ENCODE peak calls at places on chromosomes 5 and 9, in six cellular contexts. R is OCI-LY7, U is SK-N-SH, P is HCT116, Z is hepatocyte, L is GM23338. B is an unnamed sample.

GRCh38 chr9:7490317-7491108 is 309.1 kb downstream of the DMAC1 start:
- DNase-seq in R (no peak), U (no peak), P (no peak), Z (no peak), L (no peak), B (no peak)

GRCh38 chr5:180990889-180991257 is 2.2 kb downstream of the BTNL3 start:
- DNase-seq in R (no peak), U (no peak), P (no peak), Z (no peak), L (no peak), B (no peak)

GRCh38 chr5:112604741-112605390 is 132.8 kb upstream of the APC start:
- DNase-seq in R (peak; percentile 69), U (peak; percentile 12), P (peak; percentile 29), Z (peak; percentile 70), L (peak; percentile 60), B (peak; percentile 28)

GRCh38 chr5:43038523-43038989 is 1.6 kb downstream of the ANXA2R start:
- DNase-seq in R (peak; percentile 27), U (no peak), P (no peak), Z (no peak), L (peak; percentile 46), B (peak; percentile 64)

GRCh38 chr9:37801287-37801850 is 772 bp downstream of the DCAF10 start:
- DNase-seq in R (peak; percentile 52), U (peak; percentile 70), P (no peak), Z (peak; percentile 64), L (peak; percentile 57), B (peak; percentile 7)

GRCh38 chr5:114018178-114018577 is 343.7 kb upstream of the KCNN2 start:
- DNase-seq in R (no peak), U (no peak), P (no peak), Z (peak; percentile 18), L (peak; percentile 47), B (no peak)

GRCh38 chr9:123434619-123435240 is 78.7 kb downstream of the CRB2 start:
- DNase-seq in R (no peak), U (peak; percentile 46), P (no peak), Z (no peak), L (peak; percentile 84), B (no peak)

GRCh38 chr5:111691914-111692313 is 65.1 kb downstream of the NREP start:
- DNase-seq in R (no peak), U (no peak), P (no peak), Z (no peak), L (no peak), B (no peak)

GRCh38 chr5:115336964-115337363 is 40.5 kb upstream of the CCDC112 start:
- DNase-seq in R (no peak), U (no peak), P (no peak), Z (no peak), L (no peak), B (no peak)

GRCh38 chr5:998276-998974 is 10.2 kb upstream of the NKD2 start:
- DNase-seq in R (no peak), U (no peak), P (no peak), Z (no peak), L (no peak), B (no peak)

GRCh38 chr5:1521054-1521453 is 2.7 kb downstream of the LPCAT1 start:
- DNase-seq in R (no peak), U (no peak), P (no peak), Z (no peak), L (no peak), B (no peak)

GRCh38 chr9:125529589-125530515 is 177.2 kb downstream of the MAPKAP1 start:
- DNase-seq in R (peak; percentile 56), U (no peak), P (no peak), Z (no peak), L (peak; percentile 31), B (no peak)

GRCh38 chr5:132334812-132335211 is 34.7 kb upstream of the SLC22A5 start:
- DNase-seq in R (no peak), U (no peak), P (peak; percentile 7), Z (no peak), L (no peak), B (peak; percentile 69)

GRCh38 chr5:135541969-135542502 is 6.3 kb upstream of the NEUROG1 start:
- DNase-seq in R (no peak), U (no peak), P (no peak), Z (no peak), L (no peak), B (no peak)

GRCh38 chr5:54243483-54244080 is 66.8 kb downstream of the ARL15 start:
- DNase-seq in R (peak; percentile 46), U (peak; percentile 49), P (peak; percentile 27), Z (peak; percentile 48), L (peak; percentile 70), B (peak; percentile 48)

GRCh38 chr5:101390317-101390908 is 487.3 kb upstream of the ST8SIA4 start:
- DNase-seq in R (peak; percentile 38), U (peak; percentile 2), P (peak; percentile 57), Z (peak; percentile 73), L (peak; percentile 89), B (peak; percentile 71)

GRCh38 chr5:149748471-149749094 is 18.5 kb downstream of the PPARGC1B start:
- DNase-seq in R (no peak), U (no peak), P (no peak), Z (no peak), L (no peak), B (no peak)

GRCh38 chr9:117437283-117437682 is 22.4 kb upstream of the ASTN2 start:
- DNase-seq in R (no peak), U (no peak), P (no peak), Z (no peak), L (peak; percentile 11), B (no peak)

GRCh38 chr9:131728961-131729360 is 10.9 kb downstream of the RAPGEF1 start:
- DNase-seq in R (peak; percentile 90), U (peak; percentile 51), P (no peak), Z (no peak), L (no peak), B (no peak)

GRCh38 chr9:109035684-109036423 is 22.6 kb upstream of the CTNNAL1 start:
- DNase-seq in R (no peak), U (no peak), P (peak; percentile 74), Z (no peak), L (no peak), B (peak; percentile 86)

GRCh38 chr5:6273090-6273735 is 105.1 kb downstream of the MED10 start:
- DNase-seq in R (no peak), U (no peak), P (no peak), Z (no peak), L (no peak), B (no peak)

GRCh38 chr5:5066276-5067186 is 73.6 kb upstream of the ADAMTS16 start:
- DNase-seq in R (no peak), U (no peak), P (no peak), Z (no peak), L (no peak), B (no peak)

GRCh38 chr5:107806271-107806670 is 135.5 kb upstream of the EFNA5 start:
- DNase-seq in R (no peak), U (no peak), P (no peak), Z (no peak), L (no peak), B (no peak)

GRCh38 chr5:133289686-133290367 is 238.0 kb downstream of the HSPA4 start:
- DNase-seq in R (no peak), U (no peak), P (no peak), Z (no peak), L (no peak), B (no peak)

GRCh38 chr9:131382850-131383729 is 10.8 kb upstream of the PRRC2B start:
- DNase-seq in R (no peak), U (no peak), P (no peak), Z (peak; percentile 72), L (peak; percentile 95), B (peak; percentile 67)

GRCh38 chr5:3381206-3381825 is 214.3 kb upstream of the IRX1 start:
- DNase-seq in R (no peak), U (no peak), P (no peak), Z (no peak), L (no peak), B (no peak)

GRCh38 chr5:82111191-82111590 is 139.4 kb downstream of the ATG10 start:
- DNase-seq in R (no peak), U (no peak), P (no peak), Z (no peak), L (no peak), B (no peak)

GRCh38 chr9:117013596-117013995 is 326.5 kb downstream of the TRIM32 start:
- DNase-seq in R (no peak), U (peak; percentile 18), P (no peak), Z (no peak), L (no peak), B (no peak)

GRCh38 chr5:139653616-139654015 is 5.5 kb downstream of the CXXC5 start:
- DNase-seq in R (peak; percentile 62), U (no peak), P (no peak), Z (no peak), L (peak; percentile 59), B (no peak)
- H3K4me1 ChIP-seq in R (peaks cover 79% of the 10 kb centered on the region), U (peaks cover 73% of the 10 kb centered on the region), P (peaks cover 80% of the 10 kb centered on the region), Z (peaks cover 73% of the 10 kb centered on the region), L (peaks cover 67% of the 10 kb centered on the region), B (peaks cover 28% of the 10 kb centered on the region)

GRCh38 chr5:154995679-154996078 is 17.9 kb upstream of the KIF4B start:
- DNase-seq in R (peak; percentile 13), U (peak; percentile 39), P (no peak), Z (no peak), L (peak; percentile 82), B (no peak)
- TF ChIP-seq CTCF in R (peak; percentile 69), U (no peak), P (no peak), Z (no peak), L (peak; percentile 73), B (peak; percentile 29)

GRCh38 chr9:95963659-95964058 is 88.2 kb downstream of the ERCC6L2 start:
- DNase-seq in R (no peak), U (no peak), P (no peak), Z (no peak), L (no peak), B (no peak)

GRCh38 chr9:95970356-95970755 is 94.9 kb downstream of the ERCC6L2 start:
- DNase-seq in R (no peak), U (no peak), P (no peak), Z (no peak), L (no peak), B (no peak)

GRCh38 chr9:95971815-95972214 is 96.3 kb downstream of the ERCC6L2 start:
- DNase-seq in R (no peak), U (no peak), P (no peak), Z (no peak), L (no peak), B (no peak)

DNA sequence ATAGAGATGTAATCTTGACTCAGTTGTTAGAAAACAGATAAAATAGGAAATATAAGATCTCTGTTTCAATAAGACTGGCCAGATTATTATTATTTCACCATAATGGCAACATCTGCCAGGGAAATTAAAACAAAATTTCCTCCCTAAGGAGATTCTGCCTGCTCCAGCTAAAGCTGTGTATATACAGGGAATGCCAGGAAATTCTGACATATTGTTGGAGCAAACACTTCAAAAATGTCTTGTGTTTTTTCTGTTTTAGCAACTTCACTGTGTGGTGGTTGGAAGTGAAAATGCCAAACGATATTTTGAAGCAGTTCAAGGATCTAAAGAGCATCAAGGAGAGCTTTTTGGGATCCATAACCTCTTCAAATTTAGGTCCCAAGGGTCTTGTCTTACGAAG is 90.8 kb downstream of the ERCC6L2 start:
- DNase-seq in R (no peak), U (no peak), P (no peak), Z (no peak), L (no peak), B (no peak)
- TF ChIP-seq EZH2phosphoT487 in R (no peak), U (no peak), P (no peak), Z (no peak), L (no peak), B (no peak)

DNA sequence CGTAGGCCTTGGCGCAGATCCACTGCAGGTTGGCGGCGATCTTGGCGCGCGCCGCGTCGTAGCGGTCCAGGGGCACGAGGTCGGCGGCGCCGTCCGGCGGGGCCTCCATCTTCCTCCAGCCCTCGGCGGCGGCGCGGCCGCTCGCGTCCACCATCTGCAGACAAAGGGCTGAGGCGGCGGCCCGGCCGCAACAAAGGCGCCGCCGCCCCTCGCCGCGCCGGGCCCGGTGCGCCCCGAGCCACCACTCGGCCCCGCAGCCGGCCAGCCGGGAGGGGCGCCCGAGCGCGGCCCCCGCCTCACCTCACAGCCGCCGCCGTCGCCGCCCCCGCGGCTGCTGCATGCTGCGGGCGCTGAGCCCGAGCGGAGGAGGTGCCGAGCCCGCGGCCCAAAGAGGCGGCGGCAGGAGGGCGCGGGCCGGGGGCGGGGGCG is 326 bp downstream of the CAMSAP1 start:
- DNase-seq in R (no peak), U (no peak), P (no peak), Z (no peak), L (peak; percentile 57), B (peak; percentile 3)
- H3K4me1 ChIP-seq in R (peaks cover 45% of the 10 kb centered on the region), U (peaks cover 20% of the 10 kb centered on the region), P (peaks cover 31% of the 10 kb centered on the region), Z (peaks cover 25% of the 10 kb centered on the region), L (peaks cover 40% of the 10 kb centered on the region), B (peaks cover 36% of the 10 kb centered on the region)

B was measured in PC-3.